ENCODE peak calls at places on chromosome 11, in six cellular contexts. G is SK-N-SH; Z is CD4-positive, CD25-positive, alpha-beta regulatory T cell; W is GM23338; S is upper lobe of right lung; T is left ventricle myocardium inferior. N is an unnamed sample.
A peak's percentile ranks its signal among the peaks of the same experiment; 100 is the strongest.

GRCh38 chr11:68542617-68543016 is 82.1 kb downstream of the PPP6R3 start:
- DNase-seq in G (no peak), Z (no peak), W (peak; percentile 27), S (no peak), T (no peak), N (no peak)

GRCh38 chr11:12182650-12183511 is 72.5 kb downstream of the MICAL2 start:
- DNase-seq in G (no peak), Z (no peak), W (no peak), S (no peak), T (peak; percentile 61), N (no peak)

GRCh38 chr11:73404048-73404447 is 27.8 kb downstream of the RELT start:
- DNase-seq in G (peak; percentile 84), Z (no peak), W (peak; percentile 73), S (no peak), T (peak; percentile 76), N (no peak)

GRCh38 chr11:46315783-46316563 is 31.3 kb upstream of the DGKZ start:
- DNase-seq in G (no peak), Z (no peak), W (no peak), S (no peak), T (peak; percentile 64), N (no peak)

GRCh38 chr11:96228472-96228871 is 114.5 kb downstream of the MAML2 start:
- DNase-seq in G (no peak), Z (no peak), W (no peak), S (no peak), T (peak; percentile 65), N (no peak)

GRCh38 chr11:86292912-86293606 is 9.0 kb upstream of the HIKESHI start:
- DNase-seq in G (no peak), Z (no peak), W (no peak), S (no peak), T (no peak), N (no peak)

GRCh38 chr11:19472679-19473078 is 231.9 kb upstream of the E2F8 start:
- DNase-seq in G (no peak), Z (no peak), W (no peak), S (no peak), T (no peak), N (no peak)

GRCh38 chr11:82818399-82819043 is 81.7 kb downstream of the PRCP start:
- DNase-seq in G (no peak), Z (no peak), W (peak; percentile 72), S (no peak), T (no peak), N (no peak)

GRCh38 chr11:17063171-17064002 is 14.1 kb downstream of the RPS13 start:
- DNase-seq in G (peak; percentile 79), Z (no peak), W (peak; percentile 85), S (peak; percentile 82), T (peak; percentile 64), N (no peak)

GRCh38 chr11:36268337-36268931 is 20.8 kb downstream of the COMMD9 start:
- DNase-seq in G (no peak), Z (no peak), W (no peak), S (no peak), T (no peak), N (no peak)

GRCh38 chr11:115447273-115447864 is 56.8 kb downstream of the CADM1 start:
- DNase-seq in G (no peak), Z (no peak), W (no peak), S (no peak), T (no peak), N (no peak)

GRCh38 chr11:69187540-69188065 is 31.9 kb downstream of the SMIM38 start:
- DNase-seq in G (no peak), Z (no peak), W (no peak), S (no peak), T (no peak), N (no peak)

GRCh38 chr11:64581057-64581523 is 9.9 kb upstream of the SLC22A12 start:
- DNase-seq in G (no peak), Z (no peak), W (no peak), S (peak; percentile 53), T (no peak), N (no peak)

GRCh38 chr11:11117730-11118129 is 235.3 kb downstream of the CSNK2A3 start:
- DNase-seq in G (no peak), Z (no peak), W (no peak), S (no peak), T (no peak), N (no peak)

GRCh38 chr11:8729837-8730696 is 47.5 kb downstream of the RPL27A start:
- DNase-seq in G (no peak), Z (no peak), W (peak; percentile 31), S (no peak), T (no peak), N (no peak)

GRCh38 chr11:116044520-116044919 is 540.3 kb upstream of the CADM1 start:
- DNase-seq in G (no peak), Z (no peak), W (peak; percentile 26), S (no peak), T (no peak), N (no peak)

GRCh38 chr11:44894217-44894617 is 56.5 kb downstream of the TP53I11 start:
- DNase-seq in G (peak; percentile 86), Z (peak; percentile 32), W (peak; percentile 93), S (peak; percentile 75), T (peak; percentile 70), N (peak; percentile 45)

GRCh38 chr11:77095551-77096490 is 6.8 kb upstream of the OMP start:
- DNase-seq in G (no peak), Z (no peak), W (no peak), S (peak; percentile 57), T (peak; percentile 10), N (no peak)

GRCh38 chr11:67613960-67614715 is 7.4 kb downstream of the NDUFV1 start:
- DNase-seq in G (peak; percentile 84), Z (peak; percentile 84), W (peak; percentile 87), S (peak; percentile 85), T (peak; percentile 60), N (peak; percentile 86)

GRCh38 chr11:134157451-134157850 is 66.3 kb downstream of the NCAPD3 start:
- DNase-seq in G (no peak), Z (no peak), W (no peak), S (no peak), T (no peak), N (no peak)

GRCh38 chr11:35747638-35748037 is 85.1 kb downstream of the TRIM44 start:
- DNase-seq in G (no peak), Z (no peak), W (peak; percentile 13), S (no peak), T (no peak), N (no peak)

GRCh38 chr11:104830080-104830479 is 68.2 kb downstream of the CASP12 start:
- DNase-seq in G (no peak), Z (no peak), W (no peak), S (no peak), T (no peak), N (no peak)

GRCh38 chr11:77800445-77800844 is 20.1 kb downstream of the RSF1 start:
- DNase-seq in G (no peak), Z (no peak), W (no peak), S (no peak), T (no peak), N (no peak)

GRCh38 chr11:79626135-79626748 is 185.4 kb upstream of the TENM4 start:
- DNase-seq in G (no peak), Z (no peak), W (no peak), S (no peak), T (no peak), N (no peak)

GRCh38 chr11:62444271-62444833 is 25.5 kb downstream of the SCGB1A1 start:
- DNase-seq in G (peak; percentile 92), Z (no peak), W (no peak), S (peak; percentile 83), T (peak; percentile 62), N (peak; percentile 40)

GRCh38 chr11:132430352-132431091 is 1060.1 kb downstream of the NTM start:
- DNase-seq in G (peak; percentile 59), Z (no peak), W (no peak), S (no peak), T (no peak), N (no peak)

GRCh38 chr11:116168459-116168787 is 604.4 kb downstream of the BUD13 start:
- DNase-seq in G (no peak), Z (no peak), W (no peak), S (no peak), T (no peak), N (no peak)

GRCh38 chr11:130738618-130739017 is 177.7 kb downstream of the SNX19 start:
- DNase-seq in G (no peak), Z (no peak), W (no peak), S (no peak), T (no peak), N (no peak)

GRCh38 chr11:3359092-3359824 is 19.7 kb downstream of the ZNF195 start:
- DNase-seq in G (no peak), Z (no peak), W (peak; percentile 43), S (no peak), T (no peak), N (no peak)

GRCh38 chr11:43639920-43640319 is 40.6 kb upstream of the HSD17B12 start:
- DNase-seq in G (no peak), Z (no peak), W (no peak), S (no peak), T (no peak), N (no peak)

GRCh38 chr11:131662310-131662709 is 291.9 kb downstream of the NTM start:
- DNase-seq in G (no peak), Z (no peak), W (no peak), S (no peak), T (no peak), N (no peak)

GRCh38 chr11:7906481-7906880 is 24.6 kb downstream of the OR10A6 start:
- DNase-seq in G (no peak), Z (no peak), W (peak; percentile 44), S (no peak), T (no peak), N (no peak)

GRCh38 chr11:8342821-8343681 is 79.4 kb upstream of the LMO1 start:
- DNase-seq in G (peak; percentile 69), Z (no peak), W (no peak), S (no peak), T (no peak), N (no peak)

GRCh38 chr11:86230196-86230813 is 14.2 kb upstream of the EED start:
- DNase-seq in G (no peak), Z (no peak), W (no peak), S (no peak), T (no peak), N (no peak)

GRCh38 chr11:134144744-134145143 is 75.9 kb downstream of the JAM3 start:
- DNase-seq in G (no peak), Z (no peak), W (no peak), S (no peak), T (no peak), N (no peak)

GRCh38 chr11:94749367-94749766 is 18.8 kb upstream of the AMOTL1 start:
- DNase-seq in G (no peak), Z (no peak), W (no peak), S (no peak), T (no peak), N (no peak)
- H3K4me3 ChIP-seq in G (no peak overlapping the region), Z (no peak overlapping the region), W (no peak overlapping the region), S (no peak overlapping the region), T (no peak overlapping the region), N (no peak overlapping the region)

GRCh38 chr11:65617990-65618751 is 2.6 kb downstream of the PCNX3 start:
- DNase-seq in G (no peak), Z (no peak), W (no peak), S (no peak), T (no peak), N (no peak)
- H3K36me3 ChIP-seq in G (peaks cover 57% of the 10 kb centered on the region), Z (peaks cover 45% of the 10 kb centered on the region), W (no peaks in the 10 kb centered on the region), S (peaks cover 44% of the 10 kb centered on the region), T (peaks cover 60% of the 10 kb centered on the region), N (peaks cover 12% of the 10 kb centered on the region)

GRCh38 chr11:27470166-27470565 is 2.4 kb downstream of the LGR4 start:
- DNase-seq in G (no peak), Z (no peak), W (no peak), S (no peak), T (no peak), N (no peak)
- H3K27ac ChIP-seq in G (no peak overlapping the region), Z (no peak overlapping the region), W (no peak overlapping the region), S (no peak overlapping the region), T (peak overlapping the region; percentile 96), N (no peak overlapping the region)

GRCh38 chr11:94400075-94400838 is 962 bp downstream of the GPR83 start:
- DNase-seq in G (peak; percentile 58), Z (no peak), W (no peak), S (no peak), T (no peak), N (no peak)
- H3K4me3 ChIP-seq in G (no peak overlapping the region), Z (no peak overlapping the region), W (peak overlapping the region; percentile 75), S (no peak overlapping the region), T (peak overlapping the region; percentile 65), N (no peak overlapping the region)

N was measured in naive thymus-derived CD4-positive, alpha-beta T cell.